ENCODE peak calls at places on chromosome 12, in four cellular contexts. One of them, this sample, is unnamed.
A peak's percentile ranks its signal among the peaks of the same experiment; 100 is the strongest.

GRCh38 chr12:108570743-108571603 is 8.6 kb downstream of the ISCU start:
- DNase-seq in stimulated activated CD4-positive, alpha-beta T cell treated with anti-CD3 and anti-CD28 coated beads, Interleukin-2, amount 100 ng/mL, for 4 hours: no peak
- DNase-seq in type B pancreatic cell: peak; percentile 34
- DNase-seq in GM10248: no peak
- DNase-seq in this sample: no peak

GRCh38 chr12:70637286-70637685 is at the start of gene PTPRB:
- DNase-seq in stimulated activated CD4-positive, alpha-beta T cell treated with anti-CD3 and anti-CD28 coated beads, Interleukin-2, amount 100 ng/mL, for 4 hours: no peak
- DNase-seq in type B pancreatic cell: no peak
- DNase-seq in GM10248: no peak
- DNase-seq in this sample: no peak

GRCh38 chr12:107320031-107320928 is 226.9 kb upstream of the CRY1 start:
- DNase-seq in stimulated activated CD4-positive, alpha-beta T cell treated with anti-CD3 and anti-CD28 coated beads, Interleukin-2, amount 100 ng/mL, for 4 hours: peak; percentile 82
- DNase-seq in type B pancreatic cell: peak; percentile 75
- DNase-seq in GM10248: no peak
- DNase-seq in this sample: no peak

GRCh38 chr12:10617868-10618267 is 4.5 kb upstream of the MAGOHB start:
- DNase-seq in stimulated activated CD4-positive, alpha-beta T cell treated with anti-CD3 and anti-CD28 coated beads, Interleukin-2, amount 100 ng/mL, for 4 hours: no peak
- DNase-seq in type B pancreatic cell: no peak
- DNase-seq in GM10248: no peak
- DNase-seq in this sample: no peak

GRCh38 chr12:42315108-42315507 is 10.8 kb downstream of the ZCRB1 start:
- DNase-seq in stimulated activated CD4-positive, alpha-beta T cell treated with anti-CD3 and anti-CD28 coated beads, Interleukin-2, amount 100 ng/mL, for 4 hours: no peak
- DNase-seq in type B pancreatic cell: no peak
- DNase-seq in GM10248: no peak
- DNase-seq in this sample: no peak

GRCh38 chr12:78101181-78101876 is 270.6 kb downstream of the NAV3 start:
- DNase-seq in stimulated activated CD4-positive, alpha-beta T cell treated with anti-CD3 and anti-CD28 coated beads, Interleukin-2, amount 100 ng/mL, for 4 hours: no peak
- DNase-seq in type B pancreatic cell: no peak
- DNase-seq in GM10248: no peak
- DNase-seq in this sample: no peak

GRCh38 chr12:56994231-56994746 is 12.1 kb downstream of the ZBTB39 start:
- DNase-seq in stimulated activated CD4-positive, alpha-beta T cell treated with anti-CD3 and anti-CD28 coated beads, Interleukin-2, amount 100 ng/mL, for 4 hours: no peak
- DNase-seq in type B pancreatic cell: peak; percentile 54
- DNase-seq in GM10248: no peak
- DNase-seq in this sample: peak; percentile 47

GRCh38 chr12:71792599-71792998 is 37.9 kb downstream of the RAB21 start:
- DNase-seq in stimulated activated CD4-positive, alpha-beta T cell treated with anti-CD3 and anti-CD28 coated beads, Interleukin-2, amount 100 ng/mL, for 4 hours: no peak
- DNase-seq in type B pancreatic cell: no peak
- DNase-seq in GM10248: no peak
- DNase-seq in this sample: no peak

GRCh38 chr12:93733358-93733757 is 56.2 kb downstream of the CRADD start:
- DNase-seq in stimulated activated CD4-positive, alpha-beta T cell treated with anti-CD3 and anti-CD28 coated beads, Interleukin-2, amount 100 ng/mL, for 4 hours: no peak
- DNase-seq in type B pancreatic cell: no peak
- DNase-seq in GM10248: no peak
- DNase-seq in this sample: no peak

This sample was measured in vagina.